ENCODE peak calls at places on chromosome 17, in eight cellular contexts. W, J, G, E, F, K, Z and B are unnamed samples.

GRCh38 chr17:77837917-77838316 is 120.6 kb upstream of the TNRC6C start:
- DNase-seq in Z (no peak), J (peak; percentile 56), W (no peak), E (no peak), K (no peak), F (no peak), G (no peak), B (no peak)

GRCh38 chr17:75848523-75849303 is 4.5 kb upstream of the UNC13D start:
- DNase-seq in J (no peak), F (no peak), E (no peak), W (peak; percentile 86), Z (no peak), K (peak; percentile 56), G (no peak), B (no peak)

GRCh38 chr17:78883533-78884131 is 19.4 kb downstream of the CEP295NL start:
- DNase-seq in G (peak; percentile 93), Z (peak; percentile 69), E (peak; percentile 91), W (peak; percentile 88), F (peak; percentile 95), K (peak; percentile 25), J (peak; percentile 94), B (peak; percentile 97)

GRCh38 chr17:77436058-77436442 is 295.3 kb downstream of the SEC14L1 start:
- DNase-seq in J (no peak), K (no peak), F (peak; percentile 55), Z (no peak), W (peak; percentile 89), E (peak; percentile 78), G (peak; percentile 43), B (peak; percentile 55)

GRCh38 chr17:76142044-76143041 is 1.3 kb upstream of the FOXJ1 start:
- DNase-seq in Z (no peak), K (no peak), J (no peak), W (no peak), E (no peak), F (no peak), G (no peak), B (no peak)

GRCh38 chr17:28145348-28145747 is 102.9 kb downstream of the NLK start:
- DNase-seq in F (peak; percentile 61), W (no peak), G (peak; percentile 44), E (no peak), Z (no peak), J (no peak), K (no peak), B (peak; percentile 61)

GRCh38 chr17:35467824-35468223 is 19.3 kb upstream of the SLFN13 start:
- DNase-seq in E (no peak), Z (no peak), F (no peak), G (no peak), J (no peak), K (no peak), W (no peak), B (no peak)

GRCh38 chr17:47720754-47721533 is 12.1 kb upstream of the TBX21 start:
- DNase-seq in G (peak; percentile 16), Z (no peak), K (no peak), E (no peak), W (peak; percentile 40), J (no peak), F (peak; percentile 33), B (peak; percentile 6)

GRCh38 chr17:59839646-59840328 is 53.0 kb downstream of the TUBD1 start:
- DNase-seq in E (no peak), J (no peak), K (no peak), Z (no peak), G (no peak), F (peak; percentile 36), W (no peak), B (peak; percentile 58)

GRCh38 chr17:66767164-66767933 is 67.6 kb upstream of the CACNG5 start:
- DNase-seq in J (peak; percentile 0), G (no peak), E (no peak), F (no peak), K (no peak), Z (no peak), W (no peak), B (no peak)

GRCh38 chr17:31541559-31541958 is 150.1 kb downstream of the RAB11FIP4 start:
- DNase-seq in J (no peak), Z (no peak), E (no peak), W (peak; percentile 35), G (no peak), F (no peak), K (no peak), B (no peak)

GRCh38 chr17:36706437-36706731 is 105.0 kb downstream of the MRM1 start:
- DNase-seq in E (no peak), W (no peak), F (no peak), Z (no peak), G (no peak), K (no peak), J (no peak), B (no peak)
- TF ChIP-seq CTCF in E (no peak), W (no peak), F (no peak), Z (no peak), G (no peak), K (no peak), J (no peak), B (no peak)

DNA sequence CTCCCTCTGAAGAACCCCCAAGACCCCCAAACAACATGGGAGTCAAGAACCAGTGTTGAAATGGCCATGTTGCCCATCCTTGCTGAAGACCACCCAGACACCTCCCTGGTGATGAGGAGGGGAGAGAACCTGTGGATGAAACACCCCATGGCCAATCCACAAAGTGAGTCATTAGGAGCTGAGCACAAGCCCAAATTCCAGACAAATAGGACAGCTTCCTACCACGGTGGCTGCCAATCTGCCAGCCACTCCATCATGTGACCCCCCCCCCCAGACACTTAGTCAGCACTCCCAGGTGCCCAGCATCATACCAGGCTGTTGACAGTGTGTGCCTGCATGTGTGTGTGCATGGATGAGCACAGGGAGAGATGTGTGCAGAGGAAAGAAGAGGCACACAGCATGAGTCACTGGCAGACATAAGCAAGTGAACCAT is 26.4 kb upstream of the RPL38 start:
- DNase-seq in J (no peak), W (no peak), K (no peak), G (peak; percentile 21), Z (no peak), F (peak; percentile 40), E (peak; percentile 62), B (peak; percentile 15)
- TF ChIP-seq CTCF in J (no peak), W (no peak), K (no peak), G (no peak), Z (no peak), F (no peak), E (no peak), B (no peak)

GRCh38 chr17:41865596-41865893 is 322 bp upstream of the KLHL11 start:
- DNase-seq in J (no peak), E (no peak), G (no peak), W (no peak), K (no peak), Z (no peak), F (no peak), B (no peak)
- TF ChIP-seq CTCF in J (no peak), E (no peak), G (no peak), W (no peak), K (no peak), Z (no peak), F (no peak), B (no peak)

DNA sequence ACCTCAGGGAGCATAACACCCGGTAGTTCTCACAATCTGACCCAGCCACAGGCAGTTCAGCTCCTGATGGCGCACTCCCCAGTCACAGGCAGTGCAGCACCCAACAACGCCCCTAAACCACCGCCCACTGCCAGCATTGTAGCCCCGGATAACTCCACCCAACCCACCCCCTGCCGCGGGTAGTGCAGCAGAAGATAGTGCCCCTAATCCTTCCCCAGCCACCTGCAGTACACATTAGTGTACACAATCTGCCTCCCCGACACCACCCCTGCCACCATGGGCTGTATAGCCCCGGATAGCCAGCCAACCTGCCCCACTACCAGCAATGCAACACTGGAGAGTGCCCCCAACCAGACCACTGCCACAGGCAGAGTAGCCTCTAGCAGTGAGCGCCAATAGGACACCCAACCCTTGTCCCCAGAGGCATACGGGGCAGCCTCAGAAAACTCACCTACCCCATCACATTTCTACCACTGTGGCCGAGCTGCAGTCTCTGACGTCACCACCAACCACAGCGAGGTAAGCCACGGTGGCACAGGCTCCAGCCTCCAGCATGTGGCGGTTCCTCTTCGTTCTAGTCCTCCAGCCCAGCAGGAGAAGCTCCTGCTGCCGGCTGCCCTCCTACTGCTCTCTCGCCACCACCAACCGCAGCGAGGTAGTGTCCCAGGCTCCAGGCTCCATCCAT is 877.3 kb downstream of the KCNJ18 start:
- DNase-seq in W (no peak), Z (no peak), G (no peak), K (no peak), J (no peak), E (no peak), F (no peak), B (no peak)
- TF ChIP-seq CTCF in W (no peak), Z (no peak), G (no peak), K (no peak), J (no peak), E (no peak), F (no peak), B (no peak)

GRCh38 chr17:8122923-8123694 is 797 bp downstream of the HES7 start:
- DNase-seq in J (no peak), G (no peak), Z (no peak), E (no peak), W (no peak), F (peak; percentile 47), K (no peak), B (peak; percentile 31)

GRCh38 chr17:8120520-8121443 is 2.5 kb upstream of the ALOXE3 start:
- DNase-seq in W (peak; percentile 65), K (peak; percentile 50), E (no peak), F (no peak), Z (no peak), G (no peak), J (no peak), B (peak; percentile 69)

GRCh38 chr17:8122391-8122922 is 1.4 kb downstream of the HES7 start:
- DNase-seq in K (no peak), G (peak; percentile 31), E (no peak), Z (no peak), J (no peak), W (no peak), F (peak; percentile 45), B (peak; percentile 44)

GRCh38 chr17:8119575-8120519 is 1.5 kb upstream of the ALOXE3 start:
- DNase-seq in Z (peak; percentile 70), F (peak; percentile 90), E (peak; percentile 85), K (peak; percentile 77), J (no peak), G (peak; percentile 87), W (peak; percentile 71), B (peak; percentile 91)

GRCh38 chr17:8121531-8122390 is 2.1 kb downstream of the HES7 start:
- DNase-seq in F (peak; percentile 60), Z (no peak), E (peak; percentile 83), G (peak; percentile 45), W (peak; percentile 75), J (no peak), K (peak; percentile 57), B (peak; percentile 56)
- TF ChIP-seq CTCF in F (peak; percentile 25), Z (peak; percentile 43), E (peak; percentile 35), G (peak; percentile 10), W (peak; percentile 37), J (peak; percentile 52), K (peak; percentile 65), B (peak; percentile 32)

DNA sequence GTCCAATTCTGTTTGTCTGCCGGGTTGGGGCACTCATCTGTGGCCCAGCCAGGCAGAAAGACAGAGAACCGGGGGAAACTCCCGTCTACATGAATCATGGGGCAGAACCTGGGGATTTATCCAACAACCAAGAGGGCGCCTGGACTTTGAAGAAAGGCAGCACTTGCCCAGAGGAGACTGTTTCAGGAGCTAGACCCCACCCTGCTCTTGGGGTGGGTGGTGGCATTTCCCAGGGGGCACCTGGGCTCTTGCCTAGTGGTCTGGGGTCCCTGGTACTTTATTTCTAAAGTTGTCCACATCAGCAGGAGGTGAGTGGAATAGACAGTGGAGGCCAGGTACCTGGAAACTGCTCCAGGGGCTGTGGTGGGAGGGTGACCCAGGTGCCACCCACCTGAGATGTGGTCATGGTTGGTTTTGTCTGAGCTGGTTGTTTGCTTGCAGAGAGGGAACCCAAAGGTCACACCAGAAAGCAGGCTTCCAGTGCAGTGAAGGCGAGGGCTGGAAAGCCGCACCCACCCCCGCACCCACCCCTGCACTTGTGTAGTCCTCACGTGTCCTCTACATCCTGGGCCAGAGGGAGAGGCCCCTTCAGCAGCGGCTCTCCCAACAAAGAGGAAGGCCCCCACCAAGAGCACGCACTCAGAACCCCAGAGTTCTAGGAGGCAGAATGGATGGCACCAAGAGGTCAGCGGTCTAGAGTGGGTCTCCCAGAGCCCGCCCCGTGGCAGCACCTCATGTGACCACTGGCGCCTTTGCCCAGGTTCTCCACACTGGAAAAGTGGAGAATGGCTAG is 92.5 kb upstream of the CBX4 start:
- DNase-seq in J (no peak), K (no peak), F (peak; percentile 41), E (no peak), W (no peak), G (peak; percentile 31), Z (no peak), B (no peak)
- TF ChIP-seq CTCF in J (no peak), K (no peak), F (no peak), E (no peak), W (no peak), G (no peak), Z (no peak), B (no peak)